ENCODE peak calls at places on chromosomes 12 and 14, in four cellular contexts. B, G, C and X are unnamed samples.

GRCh38 chr12:2198088-2198501 is 145.3 kb downstream of the CACNA1C start:
- DNase-seq in B (no peak), G (no peak), C (no peak), X (no peak)

GRCh38 chr12:38664661-38665269 is 240.6 kb downstream of the CPNE8 start:
- DNase-seq in C (peak; percentile 59), G (no peak), B (no peak), X (no peak)

GRCh38 chr14:38110258-38110657 is 97.4 kb upstream of the SSTR1 start:
- DNase-seq in G (no peak), B (no peak), C (no peak), X (no peak)

GRCh38 chr14:35963209-35963608 is 137.1 kb downstream of the BRMS1L start:
- DNase-seq in C (no peak), G (no peak), B (no peak), X (no peak)

GRCh38 chr12:79546461-79547043 is 144.2 kb downstream of the PAWR start:
- DNase-seq in B (no peak), C (no peak), G (no peak), X (no peak)

GRCh38 chr14:31291210-31291609 is 83.6 kb upstream of the HECTD1 start:
- DNase-seq in G (no peak), C (peak; percentile 24), B (no peak), X (no peak)

GRCh38 chr14:45140661-45141187 is 5.0 kb downstream of the FANCM start:
- DNase-seq in B (no peak), C (no peak), G (no peak), X (no peak)

GRCh38 chr14:71444030-71444822 is 488.0 kb upstream of the RGS6 start:
- DNase-seq in B (no peak), G (no peak), C (no peak), X (no peak)

GRCh38 chr12:31655792-31656191 is 3.7 kb upstream of the ETFBKMT start:
- DNase-seq in C (no peak), G (no peak), B (no peak), X (no peak)

GRCh38 chr12:92561543-92561899 is 141.3 kb upstream of the PLEKHG7 start:
- DNase-seq in G (peak; percentile 28), B (no peak), C (peak; percentile 72), X (peak; percentile 75)

GRCh38 chr12:58310828-58311273 is 369.5 kb downstream of the ATP23 start:
- DNase-seq in C (peak; percentile 96), B (no peak), G (no peak), X (no peak)

GRCh38 chr12:119036878-119037493 is 55.6 kb downstream of the SRRM4 start:
- DNase-seq in C (no peak), B (no peak), G (no peak), X (no peak)

GRCh38 chr14:33539918-33540357 is 410.9 kb downstream of the EGLN3 start:
- DNase-seq in G (no peak), C (peak; percentile 76), B (no peak), X (no peak)

GRCh38 chr14:33914676-33915516 is 36.0 kb downstream of the EGLN3 start:
- DNase-seq in C (peak; percentile 86), B (no peak), G (no peak), X (no peak)

GRCh38 chr14:95497561-95498011 is 18.9 kb downstream of the SYNE3 start:
- DNase-seq in C (no peak), G (no peak), B (no peak), X (no peak)

GRCh38 chr12:82359115-82359478 is 768 bp downstream of the METTL25 start:
- DNase-seq in B (peak; percentile 11), G (no peak), C (no peak), X (peak; percentile 17)

GRCh38 chr12:57143454-57143853 is 4.0 kb downstream of the LRP1-AS start:
- DNase-seq in B (no peak), C (no peak), G (no peak), X (no peak)

GRCh38 chr14:39876935-39877334 is 444.7 kb upstream of the FBXO33 start:
- DNase-seq in G (no peak), B (no peak), C (no peak), X (no peak)

DNA sequence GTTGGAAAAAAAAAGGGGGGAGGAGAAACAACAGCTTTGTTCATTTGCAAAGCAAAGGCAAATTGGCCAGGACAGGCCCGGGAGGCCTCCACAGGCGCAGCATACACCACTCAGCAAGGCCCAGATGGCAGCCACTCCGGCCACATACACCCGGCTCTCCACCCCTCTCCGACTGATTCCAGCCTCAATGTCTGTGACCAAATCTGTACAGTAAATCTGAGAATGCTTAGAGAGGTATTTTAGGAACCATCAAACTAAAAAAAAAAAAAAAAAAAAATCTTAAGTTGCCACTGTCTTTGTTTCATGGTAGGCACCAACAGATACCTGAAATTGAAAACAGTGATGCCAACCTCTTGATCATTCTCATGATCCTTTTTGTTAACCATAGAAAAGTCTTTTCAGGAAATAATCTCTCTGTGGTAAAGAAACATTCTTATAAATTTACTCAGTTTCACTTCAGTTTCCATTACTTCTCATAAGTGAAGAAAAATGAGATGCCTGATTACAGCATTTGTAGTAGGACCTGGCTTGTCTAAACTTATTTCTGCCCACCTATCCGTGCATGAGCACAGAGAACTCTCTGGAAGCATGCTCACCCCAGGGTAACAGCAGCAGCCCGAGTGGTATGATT is 20.2 kb downstream of the VPS37B start:
- DNase-seq in B (no peak), C (no peak), G (no peak), X (no peak)
- H3K4me3 ChIP-seq in B (no peak overlapping the region), C (no peak overlapping the region), G (no peak overlapping the region), X (no peak overlapping the region)

GRCh38 chr12:88187571-88187970 is 45.5 kb downstream of the TMTC3 start:
- DNase-seq in G (no peak), B (no peak), C (no peak), X (no peak)
- H3K27ac ChIP-seq in G (no peak overlapping the region), B (no peak overlapping the region), C (no peak overlapping the region), X (no peak overlapping the region)

GRCh38 chr12:124390442-124391116 is 95.7 kb downstream of the RFLNA start:
- DNase-seq in C (peak; percentile 72), G (no peak), B (no peak), X (no peak)
- H3K4me3 ChIP-seq in C (no peak overlapping the region), G (no peak overlapping the region), B (no peak overlapping the region), X (no peak overlapping the region)

DNA sequence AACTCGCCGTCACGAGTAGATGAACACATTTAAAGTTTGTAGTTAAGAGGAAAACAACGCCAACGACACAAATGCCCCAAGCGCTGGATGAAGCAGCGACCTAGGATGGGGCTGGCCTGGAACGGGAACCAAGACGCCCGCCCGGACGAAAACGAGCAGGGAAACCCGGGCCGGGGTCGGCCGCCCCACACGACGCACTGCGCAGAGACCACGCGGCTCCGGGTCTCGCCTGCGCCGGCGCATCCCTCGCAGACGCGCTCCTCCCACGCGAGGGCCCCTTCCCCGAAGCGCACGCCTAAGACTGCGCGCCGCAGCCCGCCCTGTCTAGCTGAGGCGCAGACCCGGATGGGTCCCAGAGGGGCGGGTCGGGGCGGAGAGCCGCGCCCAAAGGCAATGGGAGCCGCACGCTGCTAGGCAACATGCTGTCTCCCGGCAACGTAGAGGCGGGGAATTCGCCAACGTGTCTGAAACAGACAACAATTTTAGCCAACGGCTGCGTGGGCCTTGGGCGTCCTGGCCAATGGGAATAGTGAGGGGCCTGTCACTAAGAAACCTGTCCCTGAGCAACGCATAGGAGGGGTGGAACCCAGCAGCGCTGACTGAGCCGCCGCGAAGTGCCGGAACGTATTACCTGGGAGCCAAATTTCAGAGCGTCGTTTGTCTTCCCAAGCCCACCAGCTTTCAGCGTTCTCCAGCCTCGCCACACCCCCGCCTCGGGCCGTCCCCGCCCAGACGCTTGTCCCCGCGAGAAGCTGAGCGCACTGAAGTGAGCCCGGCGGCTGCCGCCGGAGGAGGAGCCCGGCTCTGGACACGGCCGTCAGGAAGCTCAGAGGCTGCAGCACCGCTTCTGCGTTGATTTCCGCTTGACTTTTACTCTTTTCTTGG is 21.0 kb upstream of the CHFR start:
- DNase-seq in B (peak; percentile 96), C (peak; percentile 97), G (peak; percentile 85), X (peak; percentile 96)
- H3K27ac ChIP-seq in B (peak overlapping the region; percentile 49), C (no peak overlapping the region), G (no peak overlapping the region), X (peak overlapping the region; percentile 26)

GRCh38 chr14:70011098-70011497 is 131.9 kb downstream of the SMOC1 start:
- DNase-seq in C (no peak), G (no peak), B (no peak), X (no peak)
- H3K4me3 ChIP-seq in C (no peak overlapping the region), G (no peak overlapping the region), B (no peak overlapping the region), X (no peak overlapping the region)

GRCh38 chr12:51439330-51439729 is 14.7 kb downstream of the SLC4A8 start:
- DNase-seq in G (no peak), C (no peak), B (no peak), X (no peak)

GRCh38 chr12:51442324-51442723 is 17.7 kb downstream of the SLC4A8 start:
- DNase-seq in B (no peak), G (no peak), C (no peak), X (no peak)

GRCh38 chr12:51443573-51443972 is 18.9 kb downstream of the SLC4A8 start:
- DNase-seq in G (no peak), C (no peak), B (no peak), X (no peak)

GRCh38 chr12:51437471-51437870 is 12.8 kb downstream of the SLC4A8 start:
- DNase-seq in C (peak; percentile 55), G (no peak), B (no peak), X (no peak)

GRCh38 chr12:51441583-51441982 is 17.0 kb downstream of the SLC4A8 start:
- DNase-seq in B (no peak), G (no peak), C (no peak), X (no peak)
- H3K27ac ChIP-seq in B (no peak overlapping the region), G (no peak overlapping the region), C (no peak overlapping the region), X (no peak overlapping the region)

DNA sequence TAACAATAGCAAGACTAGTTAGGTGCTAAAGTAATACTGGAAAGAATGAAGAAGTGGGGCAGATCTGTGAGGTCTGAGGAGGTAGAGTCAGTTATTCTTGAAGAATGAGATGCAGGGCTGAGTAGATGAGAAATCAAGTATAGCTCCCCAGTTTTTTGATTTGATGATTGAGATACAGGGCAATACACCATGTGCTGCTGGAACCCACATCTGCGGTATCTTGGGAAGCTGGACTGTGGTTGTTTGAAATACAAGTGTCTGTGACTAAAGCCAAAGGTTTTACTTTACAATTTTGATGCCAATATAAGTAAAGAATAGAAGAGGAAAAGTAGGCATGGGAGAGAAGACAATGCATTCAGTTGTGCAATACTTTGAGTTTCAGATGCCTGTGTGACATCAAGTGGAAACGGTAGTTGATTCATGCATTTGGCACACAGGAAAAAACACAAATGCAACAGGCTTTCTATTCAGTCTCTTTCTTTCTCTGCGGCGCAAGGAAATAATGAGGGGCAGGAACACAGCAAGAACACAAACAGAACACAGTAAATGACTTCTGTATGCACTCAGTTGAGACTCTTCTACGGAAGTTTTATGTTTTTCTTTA is 190.2 kb upstream of the SLC38A2 start:
- DNase-seq in C (peak; percentile 94), B (no peak), G (no peak), X (no peak)
- H3K4me3 ChIP-seq in C (no peak overlapping the region), B (no peak overlapping the region), G (no peak overlapping the region), X (no peak overlapping the region)

GRCh38 chr12:49646871-49647270 is 23.5 kb downstream of the PRPF40B start:
- DNase-seq in B (no peak), C (no peak), G (no peak), X (no peak)
- H3K27ac ChIP-seq in B (peak overlapping the region; percentile 66), C (peak overlapping the region; percentile 81), G (peak overlapping the region; percentile 38), X (no peak overlapping the region)